ENCODE peak calls at places on chromosome 9, in four cellular contexts. F, G, L and X are unnamed samples.

GRCh38 chr9:34512131-34513078 is 10.4 kb downstream of the ENHO start:
- DNase-seq in L (peak), G (no peak), F (no peak), X (no peak)

GRCh38 chr9:37324261-37324683 is 98.2 kb upstream of the GRHPR start:
- DNase-seq in G (peak), L (no peak), F (no peak), X (no peak)

GRCh38 chr9:92713528-92713927 is 43.6 kb upstream of the IPPK start:
- DNase-seq in L (no peak), F (no peak), G (no peak), X (no peak)

GRCh38 chr9:33939924-33940874 is 108.5 kb downstream of the UBAP2 start:
- DNase-seq in L (no peak), G (no peak), F (no peak), X (no peak)

GRCh38 chr9:36939655-36940578 is 94.2 kb downstream of the PAX5 start:
- DNase-seq in L (peak), G (no peak), F (no peak), X (no peak)

GRCh38 chr9:127711226-127711701 is 4.2 kb downstream of the PTRH1 start:
- DNase-seq in L (no peak), F (no peak), G (no peak), X (no peak)

GRCh38 chr9:135209852-135210251 is 122.4 kb downstream of the OLFM1 start:
- DNase-seq in G (no peak), F (no peak), L (no peak), X (no peak)

GRCh38 chr9:81595887-81596558 is 93.3 kb downstream of the TLE1 start:
- DNase-seq in L (no peak), G (no peak), F (no peak), X (no peak)

GRCh38 chr9:107760469-107761242 is 271.1 kb upstream of the KLF4 start:
- DNase-seq in G (no peak), F (no peak), L (peak), X (peak)

GRCh38 chr9:35812025-35812602 is at the start of gene SPAG8:
- DNase-seq in L (peak), F (peak), G (peak), X (peak)

GRCh38 chr9:75170898-75171360 is 82.6 kb downstream of the OSTF1 start:
- DNase-seq in G (no peak), F (no peak), L (no peak), X (no peak)

GRCh38 chr9:134992755-134993124 is 75.0 kb upstream of the FCN1 start:
- DNase-seq in F (peak), L (peak), G (no peak), X (peak)

GRCh38 chr9:108477538-108478006 is 378.2 kb downstream of the ACTL7B start:
- DNase-seq in F (peak), L (no peak), G (no peak), X (no peak)

GRCh38 chr9:80605129-80605528 is 1033.4 kb downstream of the TLE4 start:
- DNase-seq in G (no peak), F (peak), L (no peak), X (no peak)

GRCh38 chr9:100575006-100575405 is 2.9 kb upstream of the CAVIN4 start:
- DNase-seq in L (no peak), F (no peak), G (no peak), X (no peak)

GRCh38 chr9:134187110-134187531 is 22.8 kb upstream of the RNU6ATAC start:
- DNase-seq in F (no peak), G (no peak), L (peak), X (peak)

GRCh38 chr9:134959971-134960310 is 42.2 kb upstream of the FCN1 start:
- DNase-seq in F (no peak), G (no peak), L (peak), X (no peak)

GRCh38 chr9:5430912-5431311 is 6.8 kb downstream of the PLGRKT start:
- DNase-seq in G (no peak), L (no peak), F (no peak), X (no peak)

GRCh38 chr9:128470560-128470959 is 14.8 kb downstream of the ODF2 start:
- DNase-seq in L (no peak), F (peak), G (no peak), X (no peak)

GRCh38 chr9:124784503-124784902 is 7.6 kb downstream of the OLFML2A start:
- DNase-seq in G (no peak), L (no peak), F (peak), X (no peak)

GRCh38 chr9:12462861-12463260 is 230.3 kb upstream of the TYRP1 start:
- DNase-seq in F (no peak), L (no peak), G (no peak), X (no peak)

GRCh38 chr9:12464368-12464767 is 228.8 kb upstream of the TYRP1 start:
- DNase-seq in G (no peak), L (no peak), F (no peak), X (no peak)

GRCh38 chr9:12461759-12462158 is 231.4 kb upstream of the TYRP1 start:
- DNase-seq in G (no peak), F (no peak), L (no peak), X (no peak)

GRCh38 chr9:12463641-12464040 is 229.5 kb upstream of the TYRP1 start:
- DNase-seq in G (no peak), L (no peak), F (no peak), X (no peak)

DNA sequence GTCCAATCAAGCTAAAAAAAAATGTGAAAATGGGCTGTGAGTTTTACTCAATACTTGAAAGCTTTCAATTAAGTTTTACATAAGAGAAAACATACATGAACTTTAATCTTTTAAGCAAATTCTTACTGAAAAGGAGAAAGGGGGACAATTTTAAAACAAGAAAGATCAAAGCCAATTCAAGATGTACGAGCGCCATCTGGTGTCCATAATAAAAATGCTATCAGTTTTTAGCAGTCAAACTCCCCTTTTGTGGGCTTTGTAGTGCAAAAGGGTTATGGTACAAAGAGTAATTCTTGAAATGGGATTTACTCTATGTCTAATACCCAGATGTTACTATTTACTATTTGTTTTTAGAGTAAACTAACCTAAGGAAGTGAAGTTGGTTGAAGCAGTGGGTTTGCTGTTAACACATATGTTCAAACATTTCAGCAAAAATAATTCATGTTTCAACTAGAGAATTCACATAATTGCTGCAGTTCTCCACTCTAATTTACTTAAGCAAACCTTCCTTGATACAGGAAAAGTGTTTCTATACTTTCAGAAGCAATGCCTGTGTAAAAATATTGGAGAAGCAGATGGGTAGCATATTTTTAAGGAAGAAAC is 228.2 kb upstream of the TYRP1 start:
- DNase-seq in F (peak), L (no peak), G (peak), X (no peak)
- TF ChIP-seq CTCF in F (peak), L (no peak), G (peak), X (peak)

GRCh38 chr9:70539007-70539406 is 124.5 kb upstream of the KLF9 start:
- DNase-seq in F (no peak), G (no peak), L (no peak), X (no peak)
- TF ChIP-seq CTCF in F (no peak), G (no peak), L (no peak), X (no peak)

GRCh38 chr9:132672413-132672690 is 2.1 kb downstream of the GTF3C4 start:
- DNase-seq in F (no peak), L (no peak), G (no peak), X (no peak)
- TF ChIP-seq CTCF in F (peak), L (no peak), G (no peak), X (no peak)

DNA sequence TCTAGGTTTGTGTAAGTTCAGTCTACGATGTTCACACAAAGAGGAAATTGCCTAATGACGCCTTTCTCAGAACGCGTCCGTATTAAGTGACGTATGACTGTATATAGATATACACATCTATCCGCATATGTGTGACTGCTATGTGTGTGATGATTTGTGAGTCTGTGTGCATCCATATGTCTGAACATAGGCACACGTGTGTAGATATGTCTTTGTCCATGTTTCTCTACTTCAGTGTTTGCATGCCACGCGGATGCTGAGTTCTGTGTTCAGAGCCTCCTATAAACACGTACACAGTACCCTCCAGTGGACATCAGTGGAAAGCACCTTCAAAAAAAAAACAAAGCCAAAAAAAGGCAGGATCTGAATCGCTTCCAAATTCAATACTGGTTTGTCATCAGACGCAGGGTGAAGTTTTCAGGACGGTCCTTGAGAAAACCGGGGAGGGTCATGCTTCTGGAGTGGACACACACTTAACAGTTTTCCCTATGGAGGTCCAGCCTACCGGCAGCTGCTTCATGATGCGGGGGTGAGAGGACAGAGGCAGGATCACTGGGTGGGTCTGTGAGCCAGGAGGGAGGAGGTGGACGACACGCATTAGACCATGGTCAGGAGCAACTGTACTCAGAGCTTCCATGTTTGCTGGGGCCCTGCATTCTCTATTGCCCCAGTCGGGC is 29.5 kb upstream of the ALDH1B1 start:
- DNase-seq in G (peak), L (peak), F (peak), X (peak)
- TF ChIP-seq CTCF in G (peak), L (no peak), F (peak), X (peak)

GRCh38 chr9:121859646-121860045 is 208.2 kb downstream of the DAB2IP start:
- DNase-seq in G (no peak), L (no peak), F (no peak), X (no peak)

GRCh38 chr9:121860213-121860612 is 208.8 kb downstream of the DAB2IP start:
- DNase-seq in G (no peak), L (peak), F (no peak), X (no peak)

GRCh38 chr9:121857941-121858340 is 206.5 kb downstream of the DAB2IP start:
- DNase-seq in L (no peak), G (no peak), F (no peak), X (no peak)

GRCh38 chr9:121860744-121861143 is 209.3 kb downstream of the DAB2IP start:
- DNase-seq in G (no peak), F (peak), L (peak), X (no peak)

DNA sequence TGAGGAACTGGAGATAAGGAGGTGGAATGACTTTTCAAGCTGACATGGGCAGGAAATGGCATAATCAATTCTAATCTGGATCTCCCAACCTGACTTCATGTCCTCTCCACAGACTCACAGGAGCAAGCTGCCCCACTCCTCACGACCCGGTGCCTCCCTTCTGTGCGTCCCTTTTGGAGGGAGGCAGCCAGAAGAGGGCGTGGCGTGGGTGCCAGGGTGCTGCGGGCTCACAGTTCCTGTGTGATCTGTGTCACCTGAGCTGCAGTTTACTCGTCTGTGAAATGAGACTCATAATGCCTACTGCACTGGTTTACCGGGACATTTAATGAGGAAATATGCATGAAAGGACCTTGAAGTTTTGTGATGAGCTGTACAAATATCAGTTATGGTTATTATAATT is 207.4 kb downstream of the DAB2IP start:
- DNase-seq in F (no peak), L (no peak), G (no peak), X (peak)
- TF ChIP-seq CTCF in F (no peak), L (no peak), G (no peak), X (no peak)